ENCODE peak calls at places on chromosome X, in nine cellular contexts. T is keratinocyte; S is T-helper 9 cell; M is stimulated activated CD8-positive, alpha-beta memory T cell treated with anti-CD3 and anti-CD28 coated beads, Interleukin-7, amount 100 ng/mL, for 1 hour; D is activated naive CD8-positive, alpha-beta T cell treated with anti-CD3 and anti-CD28 coated beads, Interleukin-2, amount 50 U/mL, for 24 hours; R is activated T-cell treated with anti-CD3 and anti-CD28 coated beads, Interleukin-2, amount 50 U/mL, for 72 hours; Y is posterior cingulate gyrus; V is Right ventricle myocardium superior; X is NCI-H1930. J is an unnamed sample.

GRCh38 chrX:2401590-2402360 is 99.0 kb downstream of the DHRSX start:
- DNase-seq in T (no peak), M (no peak), Y (no peak), S (no peak), D (no peak), R (no peak), X (no peak), V (peak; percentile 51), J (no peak)

GRCh38 chrX:106168107-106168506 is at the start of gene PWWP3B:
- DNase-seq in M (no peak), D (no peak), V (peak; percentile 45), X (no peak), T (no peak), S (no peak), R (no peak), Y (peak; percentile 13), J (no peak)

GRCh38 chrX:20742106-20742505 is 475.4 kb upstream of the RPS6KA3 start:
- DNase-seq in Y (no peak), M (no peak), R (no peak), X (no peak), S (no peak), V (no peak), T (no peak), D (no peak), J (no peak)

GRCh38 chrX:123310112-123310511 is 126.0 kb downstream of the GRIA3 start:
- DNase-seq in S (no peak), V (no peak), Y (no peak), T (no peak), R (no peak), M (no peak), D (no peak), X (no peak), J (no peak)

GRCh38 chrX:48700246-48700645 is 3.7 kb downstream of the SUV39H1 start:
- DNase-seq in M (no peak), D (no peak), T (no peak), V (no peak), Y (no peak), S (no peak), R (no peak), X (no peak), J (no peak)

GRCh38 chrX:73581002-73581628 is 18.1 kb downstream of the CHIC1 start:
- DNase-seq in T (no peak), R (no peak), V (no peak), M (no peak), X (no peak), S (no peak), D (no peak), Y (no peak), J (no peak)

GRCh38 chrX:9646471-9647038 is 119.1 kb downstream of the GPR143 start:
- DNase-seq in Y (no peak), D (no peak), S (no peak), M (no peak), R (no peak), V (no peak), X (no peak), T (no peak), J (no peak)

GRCh38 chrX:132614297-132614696 is 125.5 kb upstream of the MBNL3 start:
- DNase-seq in Y (no peak), V (no peak), D (no peak), R (no peak), S (no peak), X (no peak), M (no peak), T (no peak), J (no peak)

GRCh38 chrX:103716967-103717366 is 6.3 kb downstream of the TMEM31 start:
- DNase-seq in Y (no peak), V (no peak), M (no peak), R (no peak), T (no peak), X (no peak), D (no peak), S (no peak), J (no peak)

GRCh38 chrX:132292753-132293152 is 73.5 kb upstream of the RAP2C start:
- DNase-seq in X (no peak), S (no peak), M (no peak), R (peak; percentile 16), D (peak; percentile 4), Y (no peak), V (no peak), T (peak; percentile 15), J (no peak)

GRCh38 chrX:19673334-19674040 is 158.2 kb upstream of the MAP3K15 start:
- DNase-seq in M (no peak), S (no peak), R (no peak), X (no peak), T (peak; percentile 66), Y (peak; percentile 8), D (no peak), V (peak; percentile 74), J (peak; percentile 88)

GRCh38 chrX:39261446-39262147 is 460.3 kb downstream of the MID1IP1 start:
- DNase-seq in M (no peak), Y (no peak), S (no peak), V (no peak), X (peak; percentile 0), R (peak; percentile 38), D (no peak), T (peak; percentile 67), J (no peak)

GRCh38 chrX:122078079-122078478 is 1030.7 kb downstream of the GLUD2 start:
- DNase-seq in D (no peak), S (no peak), R (no peak), X (no peak), M (no peak), Y (no peak), T (no peak), V (no peak), J (no peak)

J was measured in posterior vena cava.